ENCODE peak calls at places on chromosome 3, in seven cellular contexts. Q is endodermal cell, L is GM23248, Y is GM23338, J is breast epithelium, K is fibroblast of lung, V is IMR-90. D is an unnamed sample.

GRCh38 chr3:133135303-133135702 is 97.1 kb downstream of the TMEM108 start:
- DNase-seq in Q (no peak), L (no peak), Y (no peak), J (no peak), K (no peak), V (no peak), D (no peak)

GRCh38 chr3:184176377-184177330 is 2.0 kb downstream of the AP2M1 start:
- DNase-seq in Q (peak; percentile 98), L (peak; percentile 99), Y (peak; percentile 95), J (peak; percentile 63), K (peak; percentile 94), V (peak; percentile 96), D (peak; percentile 57)

GRCh38 chr3:195913382-195913781 is 5.0 kb upstream of the TNK2 start:
- DNase-seq in Q (peak; percentile 45), L (no peak), Y (no peak), J (no peak), K (no peak), V (peak; percentile 12), D (no peak)

GRCh38 chr3:177065285-177066028 is 131.8 kb downstream of the TBL1XR1 start:
- DNase-seq in Q (no peak), L (no peak), Y (no peak), J (no peak), K (peak; percentile 37), V (no peak), D (no peak)

GRCh38 chr3:184590795-184591194 is 29.2 kb downstream of the EPHB3 start:
- DNase-seq in Q (no peak), L (no peak), Y (no peak), J (no peak), K (peak; percentile 64), V (no peak), D (no peak)

GRCh38 chr3:11145888-11146287 is 8.4 kb upstream of the HRH1 start:
- DNase-seq in Q (no peak), L (peak; percentile 84), Y (no peak), J (no peak), K (peak; percentile 92), V (peak; percentile 95), D (no peak)

GRCh38 chr3:156648086-156648485 is 26.3 kb upstream of the TIPARP start:
- DNase-seq in Q (no peak), L (peak; percentile 51), Y (no peak), J (no peak), K (peak; percentile 89), V (peak; percentile 75), D (no peak)

GRCh38 chr3:155753038-155753647 is 8.3 kb upstream of the PLCH1 start:
- DNase-seq in Q (no peak), L (peak; percentile 54), Y (peak; percentile 60), J (no peak), K (peak; percentile 25), V (peak; percentile 39), D (no peak)

GRCh38 chr3:81302045-81302444 is 459.4 kb downstream of the GBE1 start:
- DNase-seq in Q (peak; percentile 66), L (peak; percentile 70), Y (peak; percentile 65), J (no peak), K (peak; percentile 50), V (peak; percentile 48), D (no peak)

GRCh38 chr3:48422272-48422671 is 7.6 kb downstream of the PLXNB1 start:
- DNase-seq in Q (peak; percentile 69), L (no peak), Y (peak; percentile 43), J (no peak), K (no peak), V (no peak), D (no peak)

GRCh38 chr3:50316657-50317242 is 5.8 kb downstream of the HYAL2 start:
- DNase-seq in Q (peak; percentile 84), L (no peak), Y (no peak), J (peak; percentile 88), K (peak; percentile 79), V (peak; percentile 28), D (no peak)
- H3K4me1 ChIP-seq in Q (peaks cover 11% of the 10 kb centered on the region), L (peaks cover 6% of the 10 kb centered on the region), Y (peaks cover 6% of the 10 kb centered on the region), J (peaks cover 18% of the 10 kb centered on the region), K (peaks cover 5% of the 10 kb centered on the region), V (peaks cover 16% of the 10 kb centered on the region), D (peaks cover 18% of the 10 kb centered on the region)

GRCh38 chr3:115062009-115062408 is 85.1 kb downstream of the ZBTB20 start:
- DNase-seq in Q (no peak), L (no peak), Y (no peak), J (no peak), K (peak; percentile 24), V (no peak), D (no peak)
- H3K27ac ChIP-seq in Q (no peak overlapping the region), L (peak overlapping the region; percentile 38), Y (no peak overlapping the region), J (no peak overlapping the region), K (no peak overlapping the region), V (no peak overlapping the region), D (no peak overlapping the region)

GRCh38 chr3:66342717-66343373 is 122.0 kb downstream of the SLC25A26 start:
- DNase-seq in Q (no peak), L (no peak), Y (no peak), J (no peak), K (no peak), V (no peak), D (no peak)
- H3K4me1 ChIP-seq in Q (no peaks in the 10 kb centered on the region), L (peaks cover 11% of the 10 kb centered on the region), Y (peaks cover 9% of the 10 kb centered on the region), J (no peaks in the 10 kb centered on the region), K (no peaks in the 10 kb centered on the region), V (no peaks in the 10 kb centered on the region), D (no peaks in the 10 kb centered on the region)

GRCh38 chr3:30475038-30475808 is 131.2 kb upstream of the TGFBR2 start:
- DNase-seq in Q (no peak), L (no peak), Y (no peak), J (no peak), K (peak; percentile 30), V (no peak), D (no peak)

GRCh38 chr3:30477149-30477921 is 129.1 kb upstream of the TGFBR2 start:
- DNase-seq in Q (no peak), L (no peak), Y (no peak), J (no peak), K (no peak), V (no peak), D (no peak)

GRCh38 chr3:30475809-30476178 is 130.6 kb upstream of the TGFBR2 start:
- DNase-seq in Q (no peak), L (no peak), Y (no peak), J (no peak), K (no peak), V (no peak), D (no peak)

GRCh38 chr3:30473374-30474051 is 132.9 kb upstream of the TGFBR2 start:
- DNase-seq in Q (no peak), L (peak; percentile 85), Y (no peak), J (no peak), K (peak; percentile 67), V (peak; percentile 46), D (no peak)

GRCh38 chr3:30476373-30477082 is 129.9 kb upstream of the TGFBR2 start:
- DNase-seq in Q (no peak), L (peak; percentile 60), Y (no peak), J (no peak), K (peak; percentile 49), V (peak; percentile 62), D (no peak)
- H3K27ac ChIP-seq in Q (no peak overlapping the region), L (no peak overlapping the region), Y (no peak overlapping the region), J (no peak overlapping the region), K (no peak overlapping the region), V (no peak overlapping the region), D (no peak overlapping the region)

DNA sequence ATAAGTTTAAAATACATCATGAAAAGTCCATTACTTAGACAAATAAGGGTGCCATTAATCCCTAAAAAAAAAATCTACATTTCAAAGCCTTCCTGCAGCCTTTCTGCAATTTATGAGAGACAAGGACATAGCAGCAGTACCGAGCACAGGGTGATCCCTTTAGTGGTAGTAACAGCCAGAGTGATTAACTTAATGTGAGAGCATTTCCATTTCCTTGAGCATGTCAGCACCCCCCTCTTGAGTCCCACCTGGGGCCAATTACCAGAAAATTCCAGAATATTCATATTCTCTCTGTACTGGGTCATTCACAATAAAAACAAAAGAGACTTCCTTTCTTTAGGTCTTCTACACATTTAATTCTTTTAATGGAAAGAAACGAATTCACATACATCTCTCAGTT is 546.9 kb upstream of the CCDC54 start:
- DNase-seq in Q (peak; percentile 68), L (no peak), Y (peak; percentile 80), J (no peak), K (no peak), V (no peak), D (no peak)
- H3K4me1 ChIP-seq in Q (peaks cover 16% of the 10 kb centered on the region), L (peaks cover 32% of the 10 kb centered on the region), Y (peaks cover 45% of the 10 kb centered on the region), J (no peaks in the 10 kb centered on the region), K (no peaks in the 10 kb centered on the region), V (peaks cover 6% of the 10 kb centered on the region), D (peaks cover 16% of the 10 kb centered on the region)

GRCh38 chr3:53160335-53160659 is 712 bp upstream of the PRKCD start:
- DNase-seq in Q (no peak), L (no peak), Y (no peak), J (no peak), K (no peak), V (no peak), D (no peak)
- H3K27ac ChIP-seq in Q (no peak overlapping the region), L (no peak overlapping the region), Y (no peak overlapping the region), J (peak overlapping the region; percentile 94), K (no peak overlapping the region), V (no peak overlapping the region), D (no peak overlapping the region)

GRCh38 chr3:111850481-111850880 is 8.6 kb upstream of the PHLDB2 start:
- DNase-seq in Q (no peak), L (peak; percentile 46), Y (no peak), J (no peak), K (peak; percentile 63), V (peak; percentile 78), D (no peak)

GRCh38 chr3:111845996-111846395 is 13.1 kb upstream of the PHLDB2 start:
- DNase-seq in Q (no peak), L (peak; percentile 40), Y (no peak), J (no peak), K (peak; percentile 50), V (peak; percentile 76), D (no peak)

GRCh38 chr3:111848778-111849177 is 10.3 kb upstream of the PHLDB2 start:
- DNase-seq in Q (no peak), L (no peak), Y (no peak), J (no peak), K (no peak), V (no peak), D (no peak)

GRCh38 chr3:111846717-111847116 is 12.3 kb upstream of the PHLDB2 start:
- DNase-seq in Q (no peak), L (peak; percentile 92), Y (no peak), J (no peak), K (peak; percentile 88), V (peak; percentile 91), D (no peak)

DNA sequence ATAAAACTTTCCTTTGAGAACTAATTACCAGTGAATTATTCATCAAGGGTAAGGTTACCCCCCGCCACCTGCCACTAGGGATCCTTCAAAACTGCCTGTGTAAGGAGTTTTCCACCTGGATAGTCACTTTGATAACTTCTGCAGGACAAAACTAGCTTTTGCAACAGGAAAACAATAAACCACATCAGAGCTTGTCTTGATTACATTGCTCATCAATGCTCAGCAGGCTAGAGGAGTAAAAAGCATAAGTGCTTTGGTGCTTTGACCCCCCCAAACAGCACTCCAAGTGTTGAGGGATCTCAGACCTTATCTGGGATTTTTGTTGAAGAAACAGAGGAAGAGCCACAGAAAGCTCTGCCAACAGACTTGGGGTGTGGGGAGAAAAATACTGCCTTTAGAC is 10.8 kb upstream of the PHLDB2 start:
- DNase-seq in Q (no peak), L (peak; percentile 25), Y (no peak), J (no peak), K (no peak), V (no peak), D (no peak)
- H3K4me1 ChIP-seq in Q (peaks cover 10% of the 10 kb centered on the region), L (peaks cover 53% of the 10 kb centered on the region), Y (no peaks in the 10 kb centered on the region), J (no peaks in the 10 kb centered on the region), K (peaks cover 4% of the 10 kb centered on the region), V (peaks cover 8% of the 10 kb centered on the region), D (peaks cover 8% of the 10 kb centered on the region)

GRCh38 chr3:60779637-60780036 is 471.6 kb downstream of the FHIT start:
- DNase-seq in Q (no peak), L (no peak), Y (no peak), J (no peak), K (no peak), V (no peak), D (no peak)
- H3K27ac ChIP-seq in Q (no peak overlapping the region), L (no peak overlapping the region), Y (no peak overlapping the region), J (no peak overlapping the region), K (no peak overlapping the region), V (no peak overlapping the region), D (no peak overlapping the region)